ENCODE peak calls at places on chromosome 3, in ten cellular contexts. One of them, this sample, is unnamed.

GRCh38 chr3:125052671-125053303 is 3.0 kb downstream of the HEG1 start:
- DNase-seq in endothelial cell: no peak
- DNase-seq in HFFc6: peak
- DNase-seq in progenitor cell of endocrine pancreas: no peak
- DNase-seq in K562: no peak
- DNase-seq in IMR-90: peak
- DNase-seq in fibroblast of the aortic adventitia: peak
- DNase-seq in dorsolateral prefrontal cortex: no peak
- DNase-seq in psoas muscle: peak
- DNase-seq in GM10248: no peak
- DNase-seq in this sample: no peak

GRCh38 chr3:40120816-40121215 is 188.7 kb upstream of the EIF1B start:
- DNase-seq in IMR-90: no peak
- DNase-seq in fibroblast of the aortic adventitia: peak
- DNase-seq in K562: no peak
- DNase-seq in progenitor cell of endocrine pancreas: no peak
- DNase-seq in HFFc6: peak
- DNase-seq in psoas muscle: no peak
- DNase-seq in endothelial cell: no peak
- DNase-seq in GM10248: no peak
- DNase-seq in dorsolateral prefrontal cortex: no peak
- DNase-seq in this sample: peak

GRCh38 chr3:41318520-41318919 is 119.2 kb downstream of the CTNNB1 start:
- DNase-seq in GM10248: no peak
- DNase-seq in progenitor cell of endocrine pancreas: no peak
- DNase-seq in K562: no peak
- DNase-seq in IMR-90: peak
- DNase-seq in dorsolateral prefrontal cortex: no peak
- DNase-seq in HFFc6: peak
- DNase-seq in psoas muscle: no peak
- DNase-seq in endothelial cell: no peak
- DNase-seq in fibroblast of the aortic adventitia: no peak
- DNase-seq in this sample: peak

GRCh38 chr3:132721479-132722164 is 587 bp downstream of the NPHP3 start:
- DNase-seq in psoas muscle: peak
- DNase-seq in endothelial cell: peak
- DNase-seq in fibroblast of the aortic adventitia: peak
- DNase-seq in dorsolateral prefrontal cortex: peak
- DNase-seq in IMR-90: peak
- DNase-seq in GM10248: no peak
- DNase-seq in progenitor cell of endocrine pancreas: peak
- DNase-seq in K562: no peak
- DNase-seq in HFFc6: peak
- DNase-seq in this sample: peak

GRCh38 chr3:53222183-53222901 is 33.5 kb downstream of the TKT start:
- DNase-seq in HFFc6: no peak
- DNase-seq in K562: no peak
- DNase-seq in fibroblast of the aortic adventitia: no peak
- DNase-seq in endothelial cell: no peak
- DNase-seq in dorsolateral prefrontal cortex: no peak
- DNase-seq in progenitor cell of endocrine pancreas: no peak
- DNase-seq in psoas muscle: no peak
- DNase-seq in IMR-90: no peak
- DNase-seq in GM10248: no peak
- DNase-seq in this sample: no peak

GRCh38 chr3:9147215-9147895 is 102.1 kb downstream of the SRGAP3 start:
- DNase-seq in endothelial cell: no peak
- DNase-seq in GM10248: no peak
- DNase-seq in dorsolateral prefrontal cortex: no peak
- DNase-seq in fibroblast of the aortic adventitia: no peak
- DNase-seq in HFFc6: no peak
- DNase-seq in psoas muscle: no peak
- DNase-seq in progenitor cell of endocrine pancreas: no peak
- DNase-seq in IMR-90: no peak
- DNase-seq in K562: no peak
- DNase-seq in this sample: no peak

GRCh38 chr3:140883428-140883827 is 58.2 kb upstream of the SLC25A36 start:
- DNase-seq in fibroblast of the aortic adventitia: no peak
- DNase-seq in psoas muscle: no peak
- DNase-seq in HFFc6: no peak
- DNase-seq in GM10248: no peak
- DNase-seq in endothelial cell: no peak
- DNase-seq in K562: no peak
- DNase-seq in progenitor cell of endocrine pancreas: no peak
- DNase-seq in IMR-90: no peak
- DNase-seq in dorsolateral prefrontal cortex: no peak
- DNase-seq in this sample: no peak

GRCh38 chr3:53858096-53858741 is 11.9 kb downstream of the IL17RB start:
- DNase-seq in GM10248: no peak
- DNase-seq in dorsolateral prefrontal cortex: no peak
- DNase-seq in progenitor cell of endocrine pancreas: no peak
- DNase-seq in K562: no peak
- DNase-seq in endothelial cell: no peak
- DNase-seq in HFFc6: no peak
- DNase-seq in fibroblast of the aortic adventitia: no peak
- DNase-seq in IMR-90: no peak
- DNase-seq in psoas muscle: no peak
- DNase-seq in this sample: no peak

GRCh38 chr3:172658344-172659245 is 52.3 kb downstream of the NCEH1 start:
- DNase-seq in HFFc6: peak
- DNase-seq in dorsolateral prefrontal cortex: no peak
- DNase-seq in psoas muscle: no peak
- DNase-seq in endothelial cell: no peak
- DNase-seq in GM10248: no peak
- DNase-seq in IMR-90: peak
- DNase-seq in progenitor cell of endocrine pancreas: no peak
- DNase-seq in K562: peak
- DNase-seq in fibroblast of the aortic adventitia: peak
- DNase-seq in this sample: peak

GRCh38 chr3:190696777-190697501 is 165.6 kb downstream of the GMNC start:
- DNase-seq in K562: no peak
- DNase-seq in progenitor cell of endocrine pancreas: no peak
- DNase-seq in psoas muscle: no peak
- DNase-seq in fibroblast of the aortic adventitia: peak
- DNase-seq in endothelial cell: peak
- DNase-seq in HFFc6: peak
- DNase-seq in dorsolateral prefrontal cortex: no peak
- DNase-seq in IMR-90: peak
- DNase-seq in GM10248: no peak
- DNase-seq in this sample: peak

GRCh38 chr3:186526256-186526606 is 17.9 kb downstream of the CRYGS start:
- DNase-seq in HFFc6: no peak
- DNase-seq in fibroblast of the aortic adventitia: no peak
- DNase-seq in IMR-90: no peak
- DNase-seq in dorsolateral prefrontal cortex: no peak
- DNase-seq in endothelial cell: no peak
- DNase-seq in psoas muscle: no peak
- DNase-seq in progenitor cell of endocrine pancreas: no peak
- DNase-seq in K562: no peak
- DNase-seq in GM10248: no peak
- DNase-seq in this sample: no peak

GRCh38 chr3:34013818-34014576 is 215.6 kb downstream of the PDCD6IP start:
- DNase-seq in progenitor cell of endocrine pancreas: no peak
- DNase-seq in psoas muscle: no peak
- DNase-seq in HFFc6: no peak
- DNase-seq in K562: no peak
- DNase-seq in endothelial cell: no peak
- DNase-seq in GM10248: no peak
- DNase-seq in fibroblast of the aortic adventitia: no peak
- DNase-seq in IMR-90: no peak
- DNase-seq in dorsolateral prefrontal cortex: no peak
- DNase-seq in this sample: no peak

GRCh38 chr3:56816061-56816460 is 14.3 kb upstream of the ARHGEF3 start:
- DNase-seq in psoas muscle: no peak
- DNase-seq in dorsolateral prefrontal cortex: no peak
- DNase-seq in GM10248: no peak
- DNase-seq in progenitor cell of endocrine pancreas: no peak
- DNase-seq in HFFc6: no peak
- DNase-seq in endothelial cell: no peak
- DNase-seq in K562: no peak
- DNase-seq in IMR-90: no peak
- DNase-seq in fibroblast of the aortic adventitia: peak
- DNase-seq in this sample: no peak

GRCh38 chr3:420584-420983 is 224.0 kb downstream of the CHL1 start:
- DNase-seq in fibroblast of the aortic adventitia: no peak
- DNase-seq in GM10248: peak
- DNase-seq in HFFc6: no peak
- DNase-seq in endothelial cell: no peak
- DNase-seq in IMR-90: no peak
- DNase-seq in psoas muscle: no peak
- DNase-seq in dorsolateral prefrontal cortex: no peak
- DNase-seq in K562: no peak
- DNase-seq in progenitor cell of endocrine pancreas: no peak
- DNase-seq in this sample: no peak

GRCh38 chr3:45701167-45701867 is 12.1 kb downstream of the SACM1L start:
- DNase-seq in GM10248: no peak
- DNase-seq in K562: no peak
- DNase-seq in endothelial cell: no peak
- DNase-seq in dorsolateral prefrontal cortex: no peak
- DNase-seq in psoas muscle: no peak
- DNase-seq in IMR-90: no peak
- DNase-seq in progenitor cell of endocrine pancreas: no peak
- DNase-seq in HFFc6: no peak
- DNase-seq in fibroblast of the aortic adventitia: no peak
- DNase-seq in this sample: no peak
- TF ChIP-seq CTCF in GM10248: no peak
- TF ChIP-seq CTCF in K562: no peak
- TF ChIP-seq CTCF in endothelial cell: no peak
- TF ChIP-seq CTCF in dorsolateral prefrontal cortex: no peak
- TF ChIP-seq CTCF in psoas muscle: no peak
- TF ChIP-seq CTCF in IMR-90: no peak
- TF ChIP-seq CTCF in progenitor cell of endocrine pancreas: no peak
- TF ChIP-seq CTCF in HFFc6: no peak
- TF ChIP-seq CTCF in fibroblast of the aortic adventitia: no peak
- TF ChIP-seq CTCF in this sample: no peak

GRCh38 chr3:5569152-5569551 is 381.6 kb downstream of the EDEM1 start:
- DNase-seq in dorsolateral prefrontal cortex: no peak
- DNase-seq in endothelial cell: no peak
- DNase-seq in K562: no peak
- DNase-seq in HFFc6: no peak
- DNase-seq in fibroblast of the aortic adventitia: no peak
- DNase-seq in IMR-90: no peak
- DNase-seq in psoas muscle: no peak
- DNase-seq in GM10248: no peak
- DNase-seq in progenitor cell of endocrine pancreas: no peak
- DNase-seq in this sample: no peak

GRCh38 chr3:5572168-5572567 is 384.7 kb downstream of the EDEM1 start:
- DNase-seq in endothelial cell: no peak
- DNase-seq in fibroblast of the aortic adventitia: no peak
- DNase-seq in IMR-90: no peak
- DNase-seq in dorsolateral prefrontal cortex: no peak
- DNase-seq in GM10248: no peak
- DNase-seq in K562: no peak
- DNase-seq in HFFc6: no peak
- DNase-seq in progenitor cell of endocrine pancreas: no peak
- DNase-seq in psoas muscle: no peak
- DNase-seq in this sample: no peak

GRCh38 chr3:5565026-5565425 is 377.5 kb downstream of the EDEM1 start:
- DNase-seq in psoas muscle: no peak
- DNase-seq in progenitor cell of endocrine pancreas: no peak
- DNase-seq in IMR-90: peak
- DNase-seq in GM10248: no peak
- DNase-seq in dorsolateral prefrontal cortex: no peak
- DNase-seq in endothelial cell: no peak
- DNase-seq in K562: peak
- DNase-seq in HFFc6: no peak
- DNase-seq in fibroblast of the aortic adventitia: no peak
- DNase-seq in this sample: no peak

GRCh38 chr3:5567113-5567512 is 379.6 kb downstream of the EDEM1 start:
- DNase-seq in dorsolateral prefrontal cortex: no peak
- DNase-seq in IMR-90: no peak
- DNase-seq in GM10248: no peak
- DNase-seq in progenitor cell of endocrine pancreas: no peak
- DNase-seq in K562: no peak
- DNase-seq in psoas muscle: no peak
- DNase-seq in endothelial cell: no peak
- DNase-seq in HFFc6: no peak
- DNase-seq in fibroblast of the aortic adventitia: no peak
- DNase-seq in this sample: no peak

DNA sequence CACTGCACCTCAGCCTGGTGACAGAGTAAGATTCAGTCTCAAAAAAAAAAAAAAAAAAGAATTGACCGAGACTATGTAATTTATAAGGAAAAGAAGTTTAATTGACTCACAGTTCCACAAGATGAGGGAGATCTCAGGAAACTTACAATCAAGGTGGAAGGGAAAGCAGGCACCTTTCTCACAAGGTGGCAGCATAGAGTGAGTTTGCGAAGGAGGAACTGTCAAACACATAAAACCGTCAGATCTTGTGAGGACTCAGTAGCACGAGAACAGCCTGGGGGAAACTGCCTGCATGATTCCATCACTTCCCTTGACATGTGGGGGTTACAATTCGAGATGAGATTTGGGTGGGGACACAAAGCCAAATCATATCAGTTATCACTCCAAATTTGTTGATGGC is 380.9 kb downstream of the EDEM1 start:
- DNase-seq in dorsolateral prefrontal cortex: no peak
- DNase-seq in HFFc6: no peak
- DNase-seq in GM10248: no peak
- DNase-seq in endothelial cell: no peak
- DNase-seq in psoas muscle: no peak
- DNase-seq in progenitor cell of endocrine pancreas: no peak
- DNase-seq in fibroblast of the aortic adventitia: no peak
- DNase-seq in K562: no peak
- DNase-seq in IMR-90: no peak
- DNase-seq in this sample: peak
- TF ChIP-seq CTCF in dorsolateral prefrontal cortex: no peak
- TF ChIP-seq CTCF in HFFc6: no peak
- TF ChIP-seq CTCF in GM10248: peak
- TF ChIP-seq CTCF in endothelial cell: no peak
- TF ChIP-seq CTCF in psoas muscle: no peak
- TF ChIP-seq CTCF in progenitor cell of endocrine pancreas: peak
- TF ChIP-seq CTCF in fibroblast of the aortic adventitia: no peak
- TF ChIP-seq CTCF in K562: no peak
- TF ChIP-seq CTCF in IMR-90: no peak
- TF ChIP-seq CTCF in this sample: no peak

GRCh38 chr3:67384790-67385397 is 269.5 kb downstream of the SUCLG2 start:
- DNase-seq in GM10248: peak
- DNase-seq in HFFc6: no peak
- DNase-seq in dorsolateral prefrontal cortex: no peak
- DNase-seq in progenitor cell of endocrine pancreas: peak
- DNase-seq in K562: peak
- DNase-seq in fibroblast of the aortic adventitia: peak
- DNase-seq in psoas muscle: no peak
- DNase-seq in IMR-90: peak
- DNase-seq in endothelial cell: peak
- DNase-seq in this sample: peak
- TF ChIP-seq CTCF in GM10248: peak
- TF ChIP-seq CTCF in HFFc6: peak
- TF ChIP-seq CTCF in dorsolateral prefrontal cortex: peak
- TF ChIP-seq CTCF in progenitor cell of endocrine pancreas: peak
- TF ChIP-seq CTCF in K562: peak
- TF ChIP-seq CTCF in fibroblast of the aortic adventitia: peak
- TF ChIP-seq CTCF in psoas muscle: peak
- TF ChIP-seq CTCF in IMR-90: peak
- TF ChIP-seq CTCF in endothelial cell: peak
- TF ChIP-seq CTCF in this sample: no peak

DNA sequence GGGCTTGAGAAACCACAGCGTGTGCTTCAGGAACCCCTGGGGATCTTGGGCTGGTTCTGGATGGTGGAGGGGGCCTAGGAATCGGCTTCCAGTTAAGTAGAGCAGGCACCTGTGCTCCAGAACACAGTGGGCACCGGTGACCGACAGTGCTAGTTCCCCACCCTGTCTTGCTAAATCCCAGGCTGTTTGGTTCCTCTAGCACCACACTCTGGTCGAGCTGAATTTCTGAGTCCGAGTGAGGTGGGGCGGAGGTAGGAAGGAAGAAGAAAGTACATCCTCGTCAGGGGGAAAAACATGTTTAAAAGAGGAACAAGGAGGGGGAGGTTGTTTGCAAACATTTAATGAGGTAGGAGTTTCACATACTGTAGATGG is 29.1 kb downstream of the SLC6A6 start:
- DNase-seq in dorsolateral prefrontal cortex: no peak
- DNase-seq in progenitor cell of endocrine pancreas: no peak
- DNase-seq in endothelial cell: no peak
- DNase-seq in fibroblast of the aortic adventitia: no peak
- DNase-seq in GM10248: peak
- DNase-seq in HFFc6: no peak
- DNase-seq in K562: peak
- DNase-seq in psoas muscle: no peak
- DNase-seq in IMR-90: no peak
- DNase-seq in this sample: no peak
- TF ChIP-seq CTCF in dorsolateral prefrontal cortex: no peak
- TF ChIP-seq CTCF in progenitor cell of endocrine pancreas: no peak
- TF ChIP-seq CTCF in endothelial cell: no peak
- TF ChIP-seq CTCF in fibroblast of the aortic adventitia: no peak
- TF ChIP-seq CTCF in GM10248: peak
- TF ChIP-seq CTCF in HFFc6: no peak
- TF ChIP-seq CTCF in K562: peak
- TF ChIP-seq CTCF in psoas muscle: no peak
- TF ChIP-seq CTCF in IMR-90: no peak
- TF ChIP-seq CTCF in this sample: no peak

This sample was measured in Calu3.